ENCODE peak calls at places on chromosomes 16 and 17, in nine cellular contexts. Y is body of pancreas, K is psoas muscle, V is lung, W is heart right ventricle, U is tibial artery, D is upper lobe of right lung, G is ovary, A is pancreas. Q is an unnamed sample. For H3K4me1, the result is how much of the 10 kb centered on the place peaks cover.

GRCh38 chr17:75476752-75477492 is 20.5 kb downstream of the TMEM94 start:
- DNase-seq in Y (no peak), K (no peak), V (no peak), W (no peak), U (no peak), D (no peak), G (no peak), A (no peak), Q (no peak)

GRCh38 chr16:82433042-82433441 is 193.7 kb upstream of the CDH13 start:
- DNase-seq in Y (no peak), K (no peak), V (no peak), W (no peak), U (no peak), D (no peak), G (no peak), A (no peak), Q (no peak)

GRCh38 chr17:6712854-6713129 is 377 bp downstream of the SLC13A5 start:
- DNase-seq in Y (no peak), K (no peak), V (no peak), W (no peak), U (no peak), D (no peak), G (no peak), A (no peak), Q (no peak)

GRCh38 chr17:42313773-42314566 is 25.7 kb downstream of the STAT5A start:
- DNase-seq in Y (no peak), K (no peak), V (no peak), W (no peak), U (no peak), D (no peak), G (no peak), A (no peak), Q (no peak)

GRCh38 chr16:648071-648785 is 937 bp upstream of the WDR90 start:
- DNase-seq in Y (peak), K (no peak), V (no peak), W (no peak), U (no peak), D (peak), G (no peak), A (peak), Q (no peak)

GRCh38 chr16:48611329-48612137 is 1.6 kb upstream of the N4BP1 start:
- DNase-seq in Y (no peak), K (no peak), V (no peak), W (no peak), U (no peak), D (no peak), G (no peak), A (no peak), Q (peak)

GRCh38 chr17:63558441-63558840 is 8.2 kb downstream of the DCAF7 start:
- DNase-seq in Y (no peak), K (no peak), V (no peak), W (no peak), U (no peak), D (no peak), G (no peak), A (no peak), Q (no peak)

GRCh38 chr16:78303946-78304345 is 204.5 kb downstream of the WWOX start:
- DNase-seq in Y (no peak), K (no peak), V (no peak), W (no peak), U (peak), D (no peak), G (no peak), A (no peak), Q (no peak)

GRCh38 chr17:35080536-35080935 is 17.0 kb upstream of the RFFL start:
- DNase-seq in Y (no peak), K (no peak), V (no peak), W (no peak), U (no peak), D (no peak), G (no peak), A (no peak), Q (no peak)

GRCh38 chr17:27295945-27296344 is 2.0 kb downstream of the WSB1 start:
- DNase-seq in Y (no peak), K (no peak), V (no peak), W (no peak), U (no peak), D (no peak), G (no peak), A (no peak), Q (no peak)

GRCh38 chr17:27294689-27295630 is 1.0 kb downstream of the WSB1 start:
- DNase-seq in Y (peak), K (no peak), V (peak), W (no peak), U (peak), D (no peak), G (peak), A (peak), Q (peak)

GRCh38 chr17:27296427-27296979 is 2.6 kb downstream of the WSB1 start:
- DNase-seq in Y (no peak), K (no peak), V (no peak), W (no peak), U (no peak), D (no peak), G (no peak), A (no peak), Q (no peak)

GRCh38 chr17:27293359-27293897 is 486 bp upstream of the WSB1 start:
- DNase-seq in Y (no peak), K (peak), V (no peak), W (no peak), U (no peak), D (no peak), G (peak), A (peak), Q (no peak)

GRCh38 chr17:27293898-27294688 is at the start of gene WSB1:
- DNase-seq in Y (peak), K (peak), V (peak), W (peak), U (peak), D (peak), G (peak), A (peak), Q (peak)
- TF ChIP-seq CTCF in Y (no peak), K (no peak), V (no peak), W (no peak), U (no peak), D (no peak), G (no peak), A (no peak), Q (no peak)

GRCh38 chr16:4825196-4825595 is 21.9 kb downstream of the GLYR1 start:
- DNase-seq in Y (no peak), K (no peak), V (no peak), W (peak), U (no peak), D (peak), G (no peak), A (no peak), Q (no peak)

GRCh38 chr16:4830408-4830807 is 16.7 kb downstream of the GLYR1 start:
- DNase-seq in Y (no peak), K (peak), V (no peak), W (no peak), U (no peak), D (peak), G (no peak), A (no peak), Q (no peak)

GRCh38 chr16:4831616-4832015 is 15.5 kb downstream of the GLYR1 start:
- DNase-seq in Y (no peak), K (no peak), V (no peak), W (no peak), U (no peak), D (no peak), G (no peak), A (no peak), Q (no peak)

GRCh38 chr16:4828567-4829320 is 18.3 kb downstream of the GLYR1 start:
- DNase-seq in Y (no peak), K (no peak), V (no peak), W (peak), U (no peak), D (peak), G (no peak), A (no peak), Q (no peak)

DNA sequence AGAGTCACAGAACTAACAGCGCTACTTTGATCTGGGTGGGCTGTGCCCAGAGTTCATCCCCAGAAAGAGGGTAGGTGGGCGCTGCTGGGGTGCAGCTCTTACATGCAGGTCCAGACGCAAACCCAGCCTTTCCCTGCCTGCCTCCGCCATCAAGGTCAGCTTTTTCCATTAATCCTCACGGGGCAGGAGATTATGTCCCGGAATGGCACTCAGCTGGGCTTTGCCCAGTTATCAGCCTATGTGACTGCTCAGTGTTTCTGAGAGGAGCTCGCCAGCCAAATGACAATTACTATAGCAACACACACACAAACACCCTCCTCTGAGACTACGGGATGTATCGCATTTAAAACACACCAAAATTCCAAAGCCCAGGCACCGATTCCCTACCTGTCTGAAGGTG is 20.1 kb downstream of the GLYR1 start:
- DNase-seq in Y (no peak), K (no peak), V (no peak), W (no peak), U (no peak), D (peak), G (no peak), A (no peak), Q (no peak)
- H3K27ac ChIP-seq in Y (no peak), K (peak), V (no peak), W (peak), U (no peak), D (no peak), G (no peak), A (no peak), Q (no peak)

GRCh38 chr16:89586853-89587252 is 11.3 kb downstream of the CPNE7 start:
- DNase-seq in Y (no peak), K (no peak), V (no peak), W (no peak), U (no peak), D (no peak), G (no peak), A (no peak), Q (no peak)
- H3K4me1 ChIP-seq in Y (under half), K (under half), V (under half), W (under half), U (under half), D (under half), G (under half), A (under half), Q (under half)

DNA sequence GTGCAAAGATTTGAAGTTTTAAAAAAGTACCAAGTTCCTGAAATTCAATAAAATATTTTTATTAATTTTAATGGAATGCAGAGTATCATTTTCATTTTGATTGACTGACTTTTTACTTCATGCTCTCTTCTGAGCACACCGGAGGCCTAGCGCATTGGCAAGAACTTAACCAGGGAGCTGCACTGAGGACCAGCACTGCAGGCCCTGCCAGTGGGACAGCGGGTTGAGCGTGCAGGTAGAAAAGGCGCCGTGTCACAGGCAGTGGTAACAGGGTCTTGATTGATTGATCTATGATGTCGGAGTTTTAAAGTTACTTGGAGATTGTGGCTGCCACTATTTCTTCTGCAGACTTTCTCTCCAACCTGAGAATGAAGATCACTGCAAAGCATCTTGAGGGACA is 43.7 kb downstream of the WDR45B start:
- DNase-seq in Y (no peak), K (no peak), V (no peak), W (no peak), U (no peak), D (no peak), G (no peak), A (no peak), Q (no peak)
- TF ChIP-seq CTCF in Y (no peak), K (no peak), V (no peak), W (no peak), U (no peak), D (no peak), G (no peak), A (no peak), Q (no peak)

DNA sequence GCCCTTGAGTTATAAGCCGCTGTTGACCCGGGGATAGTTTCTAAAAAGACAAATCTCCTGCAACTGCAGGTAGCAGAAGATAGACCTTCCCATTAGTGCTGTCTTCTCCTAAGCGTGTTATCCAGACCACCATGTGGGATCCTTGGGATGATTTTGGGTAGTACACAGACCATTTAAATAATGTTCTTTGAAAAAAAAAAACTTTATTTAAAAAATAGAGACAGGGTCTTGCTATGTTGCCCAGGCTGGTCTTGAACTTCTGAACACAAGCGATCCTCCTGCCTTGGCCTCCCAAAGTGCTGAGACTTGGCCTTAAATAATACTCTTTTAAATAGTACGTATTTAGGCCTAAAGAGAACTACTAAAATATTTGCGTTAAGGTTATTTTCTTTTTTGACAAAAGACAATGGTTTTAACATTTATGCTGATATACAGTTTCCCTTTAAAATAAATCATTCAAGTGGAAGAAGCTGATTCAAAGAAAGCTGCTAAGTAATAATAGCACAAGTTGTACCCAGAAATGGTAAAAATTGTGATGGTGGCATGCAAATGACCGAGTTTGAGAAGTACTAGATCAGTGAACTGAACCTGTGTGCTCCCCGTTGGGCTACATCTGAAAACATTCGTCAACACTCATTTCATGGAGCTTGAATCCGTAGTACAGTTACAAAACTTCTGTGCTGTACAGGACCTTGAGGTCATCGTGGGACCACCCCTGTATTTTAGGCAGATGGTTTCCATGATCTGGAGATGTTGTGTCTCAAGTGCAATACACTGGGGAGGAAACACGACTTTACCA is 24.0 kb downstream of the SMARCE1 start:
- DNase-seq in Y (no peak), K (no peak), V (no peak), W (no peak), U (no peak), D (no peak), G (no peak), A (no peak), Q (no peak)
- H3K27ac ChIP-seq in Y (no peak), K (no peak), V (no peak), W (no peak), U (no peak), D (no peak), G (no peak), A (no peak), Q (no peak)

Q was measured in CD8-positive, alpha-beta T cell.